ENCODE peak calls at places on chromosomes 7 and 10, in five cellular contexts. Z, M, T, S and R are unnamed samples.

GRCh38 chr10:104589871-104590270 is 51.2 kb upstream of the SORCS3 start:
- DNase-seq in Z (no peak), T (no peak), M (peak), S (no peak), R (no peak)

GRCh38 chr7:27810186-27810585 is 70.2 kb downstream of the TAX1BP1 start:
- DNase-seq in M (no peak), Z (no peak), T (no peak), S (no peak), R (peak)

GRCh38 chr10:44477021-44477420 is 92.1 kb upstream of the CXCL12 start:
- DNase-seq in Z (peak), T (no peak), M (no peak), S (no peak), R (no peak)

GRCh38 chr7:77797734-77798393 is 370 bp downstream of the TMEM60 start:
- DNase-seq in S (no peak), Z (no peak), T (no peak), M (no peak), R (no peak)

GRCh38 chr7:102310414-102310815 is 23.7 kb downstream of the SH2B2 start:
- DNase-seq in T (no peak), M (no peak), S (no peak), Z (no peak), R (no peak)

GRCh38 chr7:127207806-127208205 is 44.9 kb downstream of the GRM8 start:
- DNase-seq in Z (no peak), T (no peak), S (no peak), M (no peak), R (no peak)

GRCh38 chr10:63210611-63211196 is 77.6 kb downstream of the NRBF2 start:
- DNase-seq in S (no peak), Z (no peak), M (no peak), T (no peak), R (no peak)

GRCh38 chr7:80916770-80917681 is 1.8 kb downstream of the SEMA3C start:
- DNase-seq in T (no peak), Z (peak), M (no peak), S (no peak), R (no peak)

GRCh38 chr10:78028438-78029293 is 649 bp downstream of the POLR3A start:
- DNase-seq in M (no peak), T (no peak), S (peak), Z (peak), R (no peak)

GRCh38 chr7:123674399-123675091 is 18.9 kb downstream of the LMOD2 start:
- DNase-seq in Z (peak), T (no peak), S (no peak), M (no peak), R (peak)

GRCh38 chr7:47890125-47890524 is 58.1 kb downstream of the PKD1L1 start:
- DNase-seq in T (peak), M (no peak), Z (no peak), S (no peak), R (no peak)

GRCh38 chr10:34178756-34179155 is 636.3 kb downstream of the PARD3 start:
- DNase-seq in S (no peak), M (no peak), T (no peak), Z (no peak), R (no peak)

GRCh38 chr7:24987331-24987842 is 7.4 kb upstream of the OSBPL3 start:
- DNase-seq in S (no peak), M (no peak), Z (no peak), T (no peak), R (no peak)

GRCh38 chr7:81190997-81191747 is 272.3 kb upstream of the SEMA3C start:
- DNase-seq in T (no peak), S (no peak), Z (peak), M (no peak), R (peak)

GRCh38 chr10:126634915-126635314 is 35.6 kb downstream of the C10orf90 start:
- DNase-seq in T (no peak), S (no peak), M (no peak), Z (no peak), R (no peak)

GRCh38 chr10:782751-783648 is 93.5 kb upstream of the DIP2C start:
- DNase-seq in M (peak), S (no peak), T (no peak), Z (no peak), R (no peak)

GRCh38 chr10:100829103-100829870 is 83.5 kb upstream of the SLF2 start:
- DNase-seq in S (no peak), T (no peak), M (no peak), Z (no peak), R (no peak)

GRCh38 chr7:122845286-122845685 is 41.0 kb downstream of the CADPS2 start:
- DNase-seq in Z (no peak), T (no peak), M (no peak), S (no peak), R (no peak)

GRCh38 chr10:132138133-132138532 is 48.6 kb upstream of the DPYSL4 start:
- DNase-seq in M (no peak), Z (no peak), T (no peak), S (no peak), R (no peak)

GRCh38 chr10:133368153-133368552 is 5.0 kb downstream of the ECHS1 start:
- DNase-seq in M (no peak), T (no peak), Z (no peak), S (no peak), R (no peak)

GRCh38 chr10:24383681-24384106 is 174.8 kb downstream of the KIAA1217 start:
- DNase-seq in Z (peak), T (peak), M (peak), S (no peak), R (peak)

GRCh38 chr7:100745184-100745583 is 11.8 kb downstream of the ZAN start:
- DNase-seq in S (no peak), Z (peak), M (no peak), T (no peak), R (peak)

GRCh38 chr10:23345861-23346260 is 1.3 kb upstream of the C10orf67 start:
- DNase-seq in T (no peak), M (no peak), S (no peak), Z (peak), R (peak)

GRCh38 chr7:27364344-27364758 is 121.7 kb downstream of the EVX1 start:
- DNase-seq in T (no peak), Z (peak), S (no peak), M (no peak), R (no peak)

GRCh38 chr10:62618576-62619408 is 185.7 kb upstream of the ADO start:
- DNase-seq in T (no peak), S (no peak), Z (peak), M (no peak), R (peak)

GRCh38 chr7:46290374-46291061 is 369.4 kb upstream of the IGFBP3 start:
- DNase-seq in Z (no peak), M (no peak), T (no peak), S (no peak), R (no peak)
- H3K14ac ChIP-seq in Z (no peak), M (no peak), T (no peak), S (no peak), R (peak)

GRCh38 chr10:49139866-49140195 is 6.0 kb upstream of the FAM170B start:
- DNase-seq in S (no peak), M (no peak), T (no peak), Z (peak), R (peak)
- H2BK120ac ChIP-seq in S (no peak), M (no peak), T (no peak), Z (no peak), R (no peak)

GRCh38 chr7:83930262-83930661 is 264.3 kb downstream of the SEMA3A start:
- DNase-seq in Z (no peak), M (no peak), T (no peak), S (no peak), R (no peak)
- H2BK12ac ChIP-seq in Z (no peak), M (no peak), T (no peak), S (no peak), R (no peak)

GRCh38 chr7:106768324-106768751 is 96.7 kb upstream of the PIK3CG start:
- DNase-seq in S (no peak), T (no peak), Z (no peak), M (no peak), R (no peak)
- H3K14ac ChIP-seq in S (no peak), T (no peak), Z (no peak), M (no peak), R (no peak)

GRCh38 chr7:22572292-22572691 is 72.3 kb upstream of the STEAP1B start:
- DNase-seq in Z (no peak), T (no peak), S (no peak), M (no peak), R (peak)

GRCh38 chr7:22574756-22575517 is 74.9 kb upstream of the STEAP1B start:
- DNase-seq in M (no peak), S (no peak), Z (no peak), T (no peak), R (peak)

GRCh38 chr7:22571776-22572175 is 71.8 kb upstream of the STEAP1B start:
- DNase-seq in S (no peak), T (no peak), Z (no peak), M (no peak), R (no peak)

GRCh38 chr7:22569586-22570321 is 69.8 kb upstream of the STEAP1B start:
- DNase-seq in T (no peak), S (no peak), Z (no peak), M (no peak), R (peak)

DNA sequence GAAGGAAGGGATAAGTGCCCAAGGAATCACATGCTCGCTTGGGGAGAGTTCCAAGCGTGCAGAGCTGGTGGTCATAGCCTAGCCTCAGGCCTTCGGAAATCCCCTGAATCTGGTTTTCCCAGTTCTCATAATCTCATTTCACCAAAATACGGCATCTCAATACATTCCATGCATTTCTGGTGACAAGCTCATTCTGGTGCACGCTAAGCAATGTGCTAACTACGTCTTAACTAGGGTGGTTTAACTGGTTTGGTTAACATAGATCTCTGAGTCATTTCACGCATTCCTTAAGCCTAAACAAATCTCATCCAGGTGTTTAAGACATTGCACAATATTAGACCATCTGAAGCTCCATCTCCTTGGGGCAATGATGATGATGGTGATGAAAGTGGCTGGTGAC is 72.9 kb upstream of the STEAP1B start:
- DNase-seq in S (no peak), T (no peak), Z (peak), M (no peak), R (peak)
- H2BK120ac ChIP-seq in S (no peak), T (no peak), Z (no peak), M (no peak), R (no peak)